ENCODE peak calls at places on chromosomes 3 and 15, in ten cellular contexts. One of them, this sample, is unnamed.
A peak's percentile ranks its signal among the peaks of the same experiment; 100 is the strongest.

GRCh38 chr3:71582612-71583568 is 638 bp downstream of the FOXP1 start:
- DNase-seq in activated naive CD4-positive, alpha-beta T cell treated with anti-CD3 and anti-CD28 coated beads, Interleukin-2, amount 10 ng/mL, durations not matched to agents 7 days and 5 days: peak; percentile 75
- DNase-seq in CD14-positive monocyte: peak; percentile 64
- DNase-seq in amygdala: peak; percentile 34
- DNase-seq in hepatocyte: peak; percentile 84
- DNase-seq in heart left ventricle: peak; percentile 91
- DNase-seq in stimulated activated CD8-positive, alpha-beta memory T cell treated with anti-CD3 and anti-CD28 coated beads, Interleukin-4, amount 100 ng/mL, for 1 hour: no peak
- DNase-seq in NCI-H1417 treated with DMSO at 0.1 percent for 48 hours: no peak
- DNase-seq in AG09319: no peak
- DNase-seq in NCI-H446: no peak
- DNase-seq in this sample: peak; percentile 48

GRCh38 chr3:68988740-68989139 is 24.7 kb downstream of the EOGT start:
- DNase-seq in NCI-H446: no peak
- DNase-seq in activated naive CD4-positive, alpha-beta T cell treated with anti-CD3 and anti-CD28 coated beads, Interleukin-2, amount 10 ng/mL, durations not matched to agents 7 days and 5 days: no peak
- DNase-seq in stimulated activated CD8-positive, alpha-beta memory T cell treated with anti-CD3 and anti-CD28 coated beads, Interleukin-4, amount 100 ng/mL, for 1 hour: no peak
- DNase-seq in heart left ventricle: no peak
- DNase-seq in hepatocyte: no peak
- DNase-seq in CD14-positive monocyte: no peak
- DNase-seq in NCI-H1417 treated with DMSO at 0.1 percent for 48 hours: no peak
- DNase-seq in amygdala: no peak
- DNase-seq in AG09319: peak; percentile 57
- DNase-seq in this sample: peak; percentile 64

GRCh38 chr15:74763416-74763815 is 14.8 kb downstream of the CYP1A2 start:
- DNase-seq in activated naive CD4-positive, alpha-beta T cell treated with anti-CD3 and anti-CD28 coated beads, Interleukin-2, amount 10 ng/mL, durations not matched to agents 7 days and 5 days: no peak
- DNase-seq in amygdala: no peak
- DNase-seq in heart left ventricle: no peak
- DNase-seq in stimulated activated CD8-positive, alpha-beta memory T cell treated with anti-CD3 and anti-CD28 coated beads, Interleukin-4, amount 100 ng/mL, for 1 hour: no peak
- DNase-seq in CD14-positive monocyte: no peak
- DNase-seq in NCI-H446: no peak
- DNase-seq in AG09319: no peak
- DNase-seq in hepatocyte: peak; percentile 29
- DNase-seq in NCI-H1417 treated with DMSO at 0.1 percent for 48 hours: no peak
- DNase-seq in this sample: no peak

GRCh38 chr3:152305075-152305474 is 36.3 kb downstream of the MBNL1 start:
- DNase-seq in hepatocyte: no peak
- DNase-seq in amygdala: no peak
- DNase-seq in AG09319: no peak
- DNase-seq in heart left ventricle: no peak
- DNase-seq in NCI-H446: no peak
- DNase-seq in NCI-H1417 treated with DMSO at 0.1 percent for 48 hours: no peak
- DNase-seq in activated naive CD4-positive, alpha-beta T cell treated with anti-CD3 and anti-CD28 coated beads, Interleukin-2, amount 10 ng/mL, durations not matched to agents 7 days and 5 days: no peak
- DNase-seq in CD14-positive monocyte: no peak
- DNase-seq in stimulated activated CD8-positive, alpha-beta memory T cell treated with anti-CD3 and anti-CD28 coated beads, Interleukin-4, amount 100 ng/mL, for 1 hour: no peak
- DNase-seq in this sample: no peak

GRCh38 chr3:77466562-77466961 is 426.7 kb downstream of the ROBO2 start:
- DNase-seq in hepatocyte: no peak
- DNase-seq in heart left ventricle: no peak
- DNase-seq in stimulated activated CD8-positive, alpha-beta memory T cell treated with anti-CD3 and anti-CD28 coated beads, Interleukin-4, amount 100 ng/mL, for 1 hour: no peak
- DNase-seq in NCI-H446: peak; percentile 62
- DNase-seq in CD14-positive monocyte: no peak
- DNase-seq in NCI-H1417 treated with DMSO at 0.1 percent for 48 hours: no peak
- DNase-seq in AG09319: no peak
- DNase-seq in amygdala: no peak
- DNase-seq in activated naive CD4-positive, alpha-beta T cell treated with anti-CD3 and anti-CD28 coated beads, Interleukin-2, amount 10 ng/mL, durations not matched to agents 7 days and 5 days: no peak
- DNase-seq in this sample: no peak

GRCh38 chr3:8201886-8202285 is 299.7 kb upstream of the LMCD1 start:
- DNase-seq in NCI-H1417 treated with DMSO at 0.1 percent for 48 hours: no peak
- DNase-seq in activated naive CD4-positive, alpha-beta T cell treated with anti-CD3 and anti-CD28 coated beads, Interleukin-2, amount 10 ng/mL, durations not matched to agents 7 days and 5 days: no peak
- DNase-seq in amygdala: no peak
- DNase-seq in stimulated activated CD8-positive, alpha-beta memory T cell treated with anti-CD3 and anti-CD28 coated beads, Interleukin-4, amount 100 ng/mL, for 1 hour: no peak
- DNase-seq in AG09319: no peak
- DNase-seq in hepatocyte: peak; percentile 16
- DNase-seq in NCI-H446: no peak
- DNase-seq in CD14-positive monocyte: no peak
- DNase-seq in heart left ventricle: no peak
- DNase-seq in this sample: peak; percentile 32

GRCh38 chr3:10546181-10546624 is 40.8 kb upstream of the ATP2B2 start:
- DNase-seq in activated naive CD4-positive, alpha-beta T cell treated with anti-CD3 and anti-CD28 coated beads, Interleukin-2, amount 10 ng/mL, durations not matched to agents 7 days and 5 days: no peak
- DNase-seq in hepatocyte: no peak
- DNase-seq in amygdala: no peak
- DNase-seq in NCI-H1417 treated with DMSO at 0.1 percent for 48 hours: no peak
- DNase-seq in heart left ventricle: no peak
- DNase-seq in CD14-positive monocyte: no peak
- DNase-seq in AG09319: no peak
- DNase-seq in NCI-H446: no peak
- DNase-seq in stimulated activated CD8-positive, alpha-beta memory T cell treated with anti-CD3 and anti-CD28 coated beads, Interleukin-4, amount 100 ng/mL, for 1 hour: no peak
- DNase-seq in this sample: no peak

GRCh38 chr3:47634996-47635395 is 56.3 kb upstream of the CSPG5 start:
- DNase-seq in NCI-H1417 treated with DMSO at 0.1 percent for 48 hours: no peak
- DNase-seq in NCI-H446: no peak
- DNase-seq in activated naive CD4-positive, alpha-beta T cell treated with anti-CD3 and anti-CD28 coated beads, Interleukin-2, amount 10 ng/mL, durations not matched to agents 7 days and 5 days: no peak
- DNase-seq in hepatocyte: no peak
- DNase-seq in stimulated activated CD8-positive, alpha-beta memory T cell treated with anti-CD3 and anti-CD28 coated beads, Interleukin-4, amount 100 ng/mL, for 1 hour: no peak
- DNase-seq in heart left ventricle: no peak
- DNase-seq in AG09319: no peak
- DNase-seq in CD14-positive monocyte: no peak
- DNase-seq in amygdala: peak; percentile 11
- DNase-seq in this sample: no peak

This sample was measured in fibroblast of the aortic adventitia.